ENCODE peak calls at places on chromosomes 2 and 18, in six cellular contexts. V, H, W, C, B and U are unnamed samples.
A peak's percentile ranks its signal among the peaks of the same experiment; 100 is the strongest.

GRCh38 chr2:40360652-40361051 is 91.2 kb downstream of the SLC8A1 start:
- DNase-seq in V (no peak), H (no peak), W (no peak), C (no peak), B (no peak), U (no peak)

GRCh38 chr2:100971221-100971620 is 30.9 kb upstream of the RPL31 start:
- DNase-seq in V (no peak), H (no peak), W (no peak), C (no peak), B (no peak), U (no peak)

GRCh38 chr18:8705941-8706544 is 687 bp downstream of the MTCL1 start:
- DNase-seq in V (peak; percentile 58), H (no peak), W (no peak), C (no peak), B (peak; percentile 62), U (no peak)

GRCh38 chr2:55059793-55060192 is 9.5 kb upstream of the RTN4 start:
- DNase-seq in V (no peak), H (no peak), W (no peak), C (no peak), B (no peak), U (no peak)

GRCh38 chr2:36596397-36596796 is 1.6 kb downstream of the FEZ2 start:
- DNase-seq in V (no peak), H (no peak), W (no peak), C (no peak), B (no peak), U (no peak)

GRCh38 chr2:55161295-55162210 is 70.5 kb downstream of the CLHC1 start:
- DNase-seq in V (no peak), H (no peak), W (no peak), C (no peak), B (no peak), U (no peak)

GRCh38 chr2:77566131-77566530 is 44.0 kb upstream of the LRRTM4 start:
- DNase-seq in V (no peak), H (no peak), W (no peak), C (no peak), B (no peak), U (no peak)

GRCh38 chr18:79962835-79963657 is 1.4 kb upstream of the HSBP1L1 start:
- DNase-seq in V (peak; percentile 84), H (no peak), W (no peak), C (no peak), B (no peak), U (peak; percentile 42)

GRCh38 chr2:30217644-30218361 is 13.5 kb upstream of the LBH start:
- DNase-seq in V (no peak), H (peak; percentile 91), W (no peak), C (no peak), B (no peak), U (peak; percentile 90)

GRCh38 chr2:231297108-231297908 is 98.2 kb upstream of the B3GNT7 start:
- DNase-seq in V (peak; percentile 78), H (peak; percentile 64), W (peak; percentile 10), C (no peak), B (peak; percentile 62), U (peak; percentile 77)

GRCh38 chr2:231673348-231673770 is 35.0 kb upstream of the PTMA start:
- DNase-seq in V (no peak), H (no peak), W (no peak), C (no peak), B (peak; percentile 58), U (peak; percentile 92)

GRCh38 chr2:110853516-110853915 is 121.1 kb downstream of the ACOXL start:
- DNase-seq in V (peak; percentile 36), H (peak; percentile 59), W (no peak), C (peak; percentile 40), B (peak; percentile 35), U (no peak)

GRCh38 chr2:200761168-200761715 is 50.5 kb upstream of the BZW1 start:
- DNase-seq in V (no peak), H (no peak), W (no peak), C (no peak), B (no peak), U (no peak)

GRCh38 chr2:464562-465309 is 176.8 kb upstream of the ALKAL2 start:
- DNase-seq in V (no peak), H (no peak), W (no peak), C (no peak), B (no peak), U (no peak)

GRCh38 chr2:58291726-58292430 is 50.8 kb upstream of the FANCL start:
- DNase-seq in V (no peak), H (no peak), W (no peak), C (no peak), B (no peak), U (no peak)

GRCh38 chr2:64234785-64235184 is 90.6 kb upstream of the PELI1 start:
- DNase-seq in V (no peak), H (no peak), W (no peak), C (no peak), B (no peak), U (no peak)

GRCh38 chr18:59232309-59233016 is 12.5 kb downstream of the GRP start:
- DNase-seq in V (no peak), H (no peak), W (no peak), C (no peak), B (no peak), U (no peak)

GRCh38 chr18:75441921-75442320 is 14.4 kb upstream of the SMIM21 start:
- DNase-seq in V (no peak), H (no peak), W (no peak), C (no peak), B (no peak), U (no peak)

GRCh38 chr18:36402765-36403396 is 105.4 kb downstream of the FHOD3 start:
- DNase-seq in V (no peak), H (no peak), W (no peak), C (no peak), B (no peak), U (no peak)

GRCh38 chr2:3091696-3092095 is 285.9 kb downstream of the EIPR1 start:
- DNase-seq in V (no peak), H (no peak), W (no peak), C (no peak), B (no peak), U (no peak)

GRCh38 chr2:120593921-120594686 is 141.6 kb upstream of the GLI2 start:
- DNase-seq in V (no peak), H (peak; percentile 60), W (no peak), C (no peak), B (no peak), U (no peak)

GRCh38 chr2:134762508-134762907 is 43.7 kb upstream of the TMEM163 start:
- DNase-seq in V (no peak), H (no peak), W (no peak), C (no peak), B (no peak), U (no peak)

GRCh38 chr2:98915751-98916358 is 20.2 kb downstream of the CRACDL start:
- DNase-seq in V (no peak), H (no peak), W (no peak), C (no peak), B (no peak), U (no peak)

GRCh38 chr2:200352631-200353030 is 46.1 kb downstream of the SPATS2L start:
- DNase-seq in V (no peak), H (peak; percentile 30), W (no peak), C (no peak), B (no peak), U (no peak)

GRCh38 chr2:205212357-205212756 is 469.9 kb upstream of the NRP2 start:
- DNase-seq in V (no peak), H (no peak), W (no peak), C (no peak), B (no peak), U (no peak)

GRCh38 chr2:38741542-38741852 is 9.7 kb downstream of the SRSF7 start:
- DNase-seq in V (no peak), H (no peak), W (no peak), C (no peak), B (no peak), U (no peak)

GRCh38 chr2:132804045-132804444 is 134.0 kb upstream of the LYPD1 start:
- DNase-seq in V (no peak), H (no peak), W (peak; percentile 6), C (no peak), B (no peak), U (no peak)

GRCh38 chr2:33018271-33018670 is 71.5 kb downstream of the LTBP1 start:
- DNase-seq in V (no peak), H (no peak), W (no peak), C (no peak), B (no peak), U (no peak)

GRCh38 chr18:63225434-63225833 is 94.1 kb downstream of the BCL2 start:
- DNase-seq in V (no peak), H (no peak), W (no peak), C (no peak), B (no peak), U (no peak)

GRCh38 chr18:3058328-3059191 is 45.6 kb upstream of the LPIN2 start:
- DNase-seq in V (no peak), H (peak; percentile 39), W (no peak), C (no peak), B (no peak), U (no peak)

GRCh38 chr18:3441290-3441689 is 8.7 kb upstream of the TGIF1 start:
- DNase-seq in V (no peak), H (peak; percentile 55), W (no peak), C (no peak), B (no peak), U (no peak)

GRCh38 chr2:57177176-57177575 is 869.4 kb upstream of the VRK2 start:
- DNase-seq in V (no peak), H (no peak), W (no peak), C (no peak), B (no peak), U (no peak)

GRCh38 chr2:64453710-64454315 is at the start of gene LGALSL:
- DNase-seq in V (peak; percentile 91), H (peak; percentile 87), W (no peak), C (no peak), B (peak; percentile 80), U (peak; percentile 91)

GRCh38 chr2:221347471-221347870 is 224.6 kb downstream of the EPHA4 start:
- DNase-seq in V (no peak), H (no peak), W (no peak), C (no peak), B (no peak), U (no peak)